ENCODE peak calls at places on chromosomes 3 and 15, in four cellular contexts. I is suprapubic skin, W is body of pancreas, Y is H54. H is an unnamed sample.

GRCh38 chr3:174202146-174202545 is 657.0 kb upstream of the NAALADL2 start:
- DNase-seq in W (no peak), I (no peak), Y (no peak), H (no peak)

GRCh38 chr3:30504939-30505338 is 101.5 kb upstream of the TGFBR2 start:
- DNase-seq in Y (no peak), W (no peak), I (no peak), H (no peak)

GRCh38 chr15:76150971-76151598 is 91.3 kb downstream of the TMEM266 start:
- DNase-seq in I (peak), W (peak), Y (peak), H (peak)

GRCh38 chr3:146536681-146537080 is 7.7 kb downstream of the PLSCR1 start:
- DNase-seq in Y (no peak), I (no peak), W (no peak), H (no peak)

GRCh38 chr3:155664922-155665695 is 79.8 kb downstream of the PLCH1 start:
- DNase-seq in Y (peak), W (peak), I (peak), H (no peak)

GRCh38 chr3:195030791-195031321 is 240.1 kb downstream of the XXYLT1 start:
- DNase-seq in I (no peak), W (no peak), Y (peak), H (no peak)

GRCh38 chr3:62876064-62876463 is 848 bp upstream of the CADPS start:
- DNase-seq in I (no peak), W (peak), Y (no peak), H (no peak)

GRCh38 chr3:184659797-184660301 is 52.0 kb downstream of the MAGEF1 start:
- DNase-seq in I (no peak), W (no peak), Y (no peak), H (no peak)

GRCh38 chr3:183148056-183148455 is 14.5 kb downstream of the LAMP3 start:
- DNase-seq in W (no peak), I (no peak), Y (no peak), H (no peak)

GRCh38 chr15:87365221-87365620 is 891.3 kb downstream of the NTRK3 start:
- DNase-seq in Y (peak), I (no peak), W (no peak), H (no peak)

GRCh38 chr3:142319094-142319493 is 93.7 kb upstream of the GK5 start:
- DNase-seq in W (no peak), I (no peak), Y (no peak), H (peak)

GRCh38 chr3:127458698-127459097 is 131.8 kb downstream of the TPRA1 start:
- DNase-seq in I (no peak), Y (no peak), W (no peak), H (peak)

GRCh38 chr15:32831458-32831857 is 113.7 kb downstream of the GREM1 start:
- DNase-seq in W (no peak), Y (no peak), I (no peak), H (no peak)

GRCh38 chr15:48604567-48604966 is 40.9 kb downstream of the FBN1 start:
- DNase-seq in Y (no peak), I (no peak), W (no peak), H (no peak)

GRCh38 chr3:151568095-151568685 is 107.3 kb upstream of the IGSF10 start:
- DNase-seq in W (no peak), I (no peak), Y (no peak), H (no peak)

GRCh38 chr3:10653866-10654611 is 148.7 kb upstream of the ATP2B2 start:
- DNase-seq in I (no peak), W (no peak), Y (no peak), H (no peak)

GRCh38 chr3:158160958-158161357 is 51.1 kb downstream of the RSRC1 start:
- DNase-seq in Y (peak), I (no peak), W (no peak), H (peak)

DNA sequence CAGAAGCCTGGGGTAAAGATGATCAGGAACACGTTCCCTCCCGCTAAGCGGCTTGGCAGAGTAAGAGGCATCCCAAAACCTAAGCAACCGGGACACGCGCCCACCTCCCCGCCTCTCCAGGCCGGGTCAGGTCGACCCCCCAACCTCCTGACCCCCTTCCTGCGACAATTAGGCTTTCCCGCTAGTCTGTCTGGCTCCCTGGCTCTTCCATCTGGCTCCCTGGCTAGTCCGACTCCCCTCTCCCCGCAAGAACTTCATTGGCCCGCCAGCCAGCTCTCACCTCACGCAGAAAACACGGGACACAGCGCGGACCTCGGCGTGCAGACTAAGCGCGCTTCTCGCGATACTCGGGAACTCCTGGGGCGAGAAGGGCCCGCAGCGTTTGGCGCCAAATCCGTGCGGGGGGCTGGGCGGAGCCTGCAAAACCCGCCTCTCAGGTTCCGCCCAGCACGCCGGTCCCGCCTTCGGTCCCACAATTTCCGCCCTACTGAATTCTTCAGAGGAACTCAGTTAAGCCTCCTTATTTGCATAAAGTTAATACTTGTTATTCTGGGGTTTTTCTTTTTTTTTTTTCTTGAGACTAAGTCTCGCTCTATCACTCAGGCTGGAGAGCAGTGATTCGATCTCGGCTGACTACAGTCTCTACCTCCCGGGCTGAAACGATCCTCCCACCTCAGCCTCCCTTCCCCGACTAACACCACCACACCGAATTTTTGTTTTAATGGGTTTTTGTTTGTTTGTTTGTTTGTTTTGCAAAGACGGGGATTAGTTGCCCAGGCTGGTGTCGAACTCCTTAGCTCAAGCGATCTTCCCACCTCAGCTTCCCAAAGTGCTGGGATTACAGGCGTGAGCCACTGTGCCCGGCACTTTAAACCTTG is at the start of gene TIPIN:
- DNase-seq in I (peak), Y (peak), W (peak), H (peak)
- TF ChIP-seq POLR2A in I (peak), Y (peak), W (peak), H (peak)

DNA sequence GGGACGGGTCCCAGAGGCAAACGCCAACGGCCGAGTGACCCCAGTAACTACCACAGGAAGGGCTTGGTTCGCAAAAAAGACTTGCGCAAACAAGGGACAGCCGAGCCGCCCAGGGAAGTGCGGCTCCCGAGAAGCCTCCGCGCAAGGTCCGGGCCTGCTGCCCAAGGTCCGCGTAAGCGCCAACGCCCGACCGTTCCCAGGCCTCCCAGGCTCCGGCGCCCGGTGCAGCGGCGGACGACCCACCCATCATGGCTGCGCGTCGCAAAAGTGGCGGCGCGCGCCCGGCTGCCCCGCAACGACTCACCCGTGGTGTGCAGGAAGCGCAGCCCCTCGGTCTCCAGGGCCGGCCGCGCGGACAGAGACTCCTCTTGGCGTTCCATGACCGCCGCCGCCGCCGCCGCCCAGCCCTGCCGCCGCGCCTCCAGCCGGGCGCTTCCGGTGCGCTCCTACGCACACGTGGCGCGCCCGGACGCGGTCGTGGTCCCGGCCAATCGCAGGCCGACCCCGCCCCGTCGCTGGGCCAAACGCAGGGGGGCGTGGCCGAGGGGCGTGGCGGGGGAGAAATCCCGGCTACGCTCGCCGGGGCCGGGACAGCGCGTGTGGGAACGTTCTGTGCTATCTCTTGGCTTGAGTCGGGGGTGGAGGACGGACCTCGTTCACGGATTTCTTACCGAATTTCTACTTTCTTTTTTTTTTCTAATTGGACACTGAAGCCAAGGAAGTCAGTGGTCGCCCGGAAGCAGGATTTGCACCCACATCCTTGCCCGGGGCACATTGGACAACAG is at the start of gene SELENOS:
- DNase-seq in W (peak), I (peak), Y (peak), H (peak)
- TF ChIP-seq POLR2A in W (peak), I (peak), Y (peak), H (peak)

GRCh38 chr3:185939721-185940120 is 1.9 kb upstream of the TRA2B start:
- DNase-seq in I (no peak), Y (no peak), W (no peak), H (no peak)

GRCh38 chr3:185940951-185941350 is 3.1 kb upstream of the TRA2B start:
- DNase-seq in W (no peak), I (no peak), Y (no peak), H (no peak)

GRCh38 chr3:185942907-185943306 is 5.1 kb upstream of the TRA2B start:
- DNase-seq in Y (no peak), I (no peak), W (no peak), H (no peak)

GRCh38 chr3:185942396-185942795 is 4.6 kb upstream of the TRA2B start:
- DNase-seq in I (no peak), W (no peak), Y (no peak), H (no peak)

GRCh38 chr3:185943363-185944106 is 5.7 kb upstream of the TRA2B start:
- DNase-seq in Y (peak), W (peak), I (peak), H (peak)
- TF ChIP-seq POLR2A in Y (no peak), W (peak), I (no peak), H (no peak)

DNA sequence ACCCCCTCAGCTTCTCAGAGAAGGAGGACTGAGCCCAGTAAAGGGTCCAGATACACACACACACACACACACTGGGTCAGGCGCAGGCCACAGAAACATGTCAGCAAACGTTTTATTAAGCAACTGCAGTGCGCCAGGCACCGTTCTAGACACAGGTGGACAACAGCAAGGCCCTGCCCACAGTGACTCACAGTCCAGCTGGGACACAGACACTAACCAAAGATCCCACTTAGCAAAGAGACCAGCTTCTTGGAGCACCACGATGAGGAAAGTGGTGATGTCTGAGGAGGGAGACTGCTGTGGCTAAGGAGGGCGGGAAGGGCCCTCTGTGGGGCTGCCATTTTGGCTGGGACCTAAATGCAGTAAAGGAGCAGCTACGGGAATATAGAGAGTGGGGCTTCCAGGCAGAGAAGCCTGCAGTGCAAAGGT is 2.8 kb upstream of the VILL start:
- DNase-seq in I (no peak), W (peak), Y (no peak), H (no peak)
- TF ChIP-seq POLR2A in I (no peak), W (no peak), Y (no peak), H (no peak)

DNA sequence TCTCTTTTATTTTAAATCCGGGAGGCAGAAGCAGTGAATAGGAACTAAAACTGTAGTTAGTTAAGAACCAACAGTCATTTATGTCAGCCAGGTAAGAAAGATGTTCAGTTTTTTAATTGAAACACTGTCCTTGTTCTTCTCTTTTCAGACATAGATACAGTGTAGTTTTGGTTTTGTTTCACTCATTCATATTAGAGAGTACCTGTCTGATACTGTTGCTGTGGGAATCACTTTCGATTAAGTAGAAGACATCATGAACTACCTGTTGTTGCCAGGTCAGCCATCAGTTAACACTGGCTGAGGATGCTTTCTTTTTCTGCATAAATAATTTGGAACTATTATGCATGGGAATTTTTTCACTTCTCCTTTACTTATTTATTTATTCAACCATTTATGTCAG is 700.4 kb downstream of the OTOL1 start:
- DNase-seq in W (no peak), Y (no peak), I (no peak), H (no peak)
- TF ChIP-seq POLR2A in W (no peak), Y (no peak), I (no peak), H (no peak)

GRCh38 chr15:88649286-88649733 is 10.5 kb downstream of the ISG20 start:
- DNase-seq in Y (peak), I (peak), W (no peak), H (no peak)

GRCh38 chr15:88648357-88649214 is 9.8 kb downstream of the ISG20 start:
- DNase-seq in W (peak), Y (no peak), I (peak), H (no peak)

GRCh38 chr15:88651293-88651692 is 12.5 kb downstream of the ISG20 start:
- DNase-seq in I (no peak), W (no peak), Y (no peak), H (no peak)

GRCh38 chr15:88650556-88650955 is 11.7 kb downstream of the ISG20 start:
- DNase-seq in Y (no peak), W (no peak), I (peak), H (no peak)

DNA sequence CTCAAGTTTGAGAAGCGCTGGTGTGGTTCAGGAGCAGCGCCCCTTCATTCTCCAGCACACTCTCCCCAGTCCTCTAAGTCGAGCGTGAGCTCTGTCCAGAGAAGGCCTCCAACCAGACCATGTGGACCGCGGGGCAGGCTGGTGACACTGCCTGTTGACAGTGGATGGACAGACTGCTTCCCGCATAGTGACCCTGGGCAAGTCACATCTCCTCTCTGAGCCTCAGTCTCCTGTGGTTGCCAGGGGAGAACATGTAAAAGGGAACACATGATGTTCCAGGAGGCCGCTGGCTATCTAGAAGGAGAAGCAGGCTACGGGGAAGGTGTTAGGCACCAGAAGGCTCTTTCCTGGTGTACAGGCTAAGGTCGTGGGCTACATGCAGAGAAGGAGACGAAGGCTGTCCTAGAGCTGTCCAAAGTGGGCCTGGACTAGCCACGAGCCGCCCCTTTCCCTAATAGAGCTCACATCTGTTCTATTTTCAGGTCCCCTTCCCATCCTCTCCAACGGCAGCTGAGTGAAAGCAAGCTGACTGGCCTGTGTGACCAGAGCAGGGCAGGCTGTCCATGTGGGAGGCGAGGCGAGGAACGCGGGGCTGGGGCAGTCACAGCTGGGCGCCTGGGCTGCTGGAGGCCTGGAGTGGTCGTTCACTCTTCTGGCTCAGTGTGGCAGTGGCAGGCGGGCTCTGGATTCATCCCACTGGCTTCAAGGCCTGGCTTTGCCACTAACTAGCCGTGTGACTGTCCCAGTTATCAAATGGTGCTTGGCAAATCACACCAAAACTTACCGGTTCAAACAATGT is 11.1 kb downstream of the ISG20 start:
- DNase-seq in Y (no peak), W (peak), I (peak), H (no peak)
- TF ChIP-seq POLR2A in Y (no peak), W (no peak), I (no peak), H (no peak)

GRCh38 chr3:12024959-12025570 is 20.9 kb downstream of the SYN2 start:
- DNase-seq in Y (no peak), W (no peak), I (no peak), H (no peak)

GRCh38 chr3:12025584-12025983 is 21.4 kb downstream of the SYN2 start:
- DNase-seq in Y (no peak), W (no peak), I (no peak), H (no peak)

GRCh38 chr3:12027199-12027598 is 23.0 kb downstream of the SYN2 start:
- DNase-seq in W (no peak), I (no peak), Y (no peak), H (no peak)
- TF ChIP-seq POLR2A in W (no peak), I (no peak), Y (no peak), H (no peak)

DNA sequence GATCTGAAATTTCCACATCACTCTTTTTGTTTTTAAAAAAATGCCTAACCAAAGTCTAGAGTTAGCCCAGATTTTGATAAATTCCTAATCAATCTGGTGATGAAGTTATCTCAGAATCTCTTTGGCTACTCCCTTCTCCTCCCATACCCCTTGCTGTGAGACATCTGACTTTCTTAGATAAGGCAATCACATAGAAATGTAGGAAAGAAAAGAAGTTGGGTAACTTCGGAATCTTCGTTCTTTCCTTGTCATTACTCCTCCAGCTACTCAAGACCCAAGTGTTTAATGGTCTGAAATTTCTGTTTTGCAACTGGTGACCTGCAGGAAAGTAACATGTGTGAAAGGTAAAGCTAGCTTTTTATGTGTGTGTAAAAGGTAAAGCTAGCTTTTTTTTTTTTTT is 37.8 kb downstream of the MYL3 start:
- DNase-seq in Y (no peak), I (no peak), W (no peak), H (no peak)
- TF ChIP-seq POLR2A in Y (no peak), I (no peak), W (no peak), H (no peak)

DNA sequence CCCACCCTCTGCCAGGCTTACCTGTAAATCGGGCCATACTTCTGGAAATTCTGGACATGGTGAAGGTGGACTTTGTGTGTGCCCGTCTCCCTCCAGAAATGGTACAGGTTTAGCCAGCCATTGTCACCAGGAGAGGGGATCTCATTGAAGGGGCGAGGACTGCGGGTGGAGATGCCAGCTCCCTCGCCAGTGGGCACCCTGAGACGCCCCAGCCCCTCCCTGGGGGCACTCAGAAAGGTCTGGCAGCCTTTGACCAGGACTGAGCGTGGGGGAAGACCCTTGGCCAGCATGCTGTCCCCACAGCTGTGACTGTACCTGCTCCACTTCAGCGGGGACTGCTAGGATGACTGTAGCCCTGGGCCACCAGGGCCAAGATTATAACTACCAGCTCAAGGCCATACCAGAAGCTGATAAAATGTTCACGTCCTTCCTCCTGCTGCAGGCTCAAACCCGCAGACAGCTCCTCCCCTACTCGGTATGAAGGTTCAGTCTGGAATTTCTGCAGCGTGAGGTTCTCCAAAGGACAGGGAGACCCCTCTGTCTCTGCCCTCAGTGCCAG is at the start of gene CYP11A1:
- DNase-seq in W (no peak), I (peak), Y (no peak), H (no peak)
- TF ChIP-seq POLR2A in W (no peak), I (no peak), Y (no peak), H (no peak)

DNA sequence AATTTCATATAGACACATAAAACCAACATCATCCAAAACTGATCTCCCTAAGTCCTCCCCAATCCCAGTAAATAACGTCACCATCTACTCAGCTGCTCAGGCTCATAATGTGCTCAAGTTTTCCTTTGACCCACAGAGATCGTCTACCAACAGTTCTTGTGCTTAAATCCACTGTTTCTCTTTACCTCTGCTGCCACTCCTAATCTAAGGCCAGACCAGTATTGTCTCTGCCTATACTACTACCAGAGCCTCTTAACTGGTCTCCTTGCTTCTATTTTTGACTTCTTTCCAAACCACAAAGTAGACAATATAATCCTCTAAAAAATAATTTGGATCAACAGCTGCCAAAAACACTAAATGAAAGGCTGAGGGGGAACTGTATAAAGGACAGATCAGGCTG is 65.3 kb downstream of the CLASP2 start:
- DNase-seq in Y (no peak), W (no peak), I (no peak), H (no peak)
- TF ChIP-seq POLR2A in Y (no peak), W (no peak), I (no peak), H (no peak)